ENCODE peak calls at places on chromosome 6, in six cellular contexts. C is Karpas-422, N is endodermal cell, A is ascending aorta, G is GM23248, Q is breast epithelium. B is an unnamed sample.

GRCh38 chr6:130366011-130366963 is at the start of gene TMEM200A:
- DNase-seq in N (peak; percentile 87), A (no peak), G (peak; percentile 83), Q (peak; percentile 32), C (no peak), B (peak; percentile 75)

GRCh38 chr6:71665931-71666330 is 220.4 kb upstream of the RIMS1 start:
- DNase-seq in A (no peak), Q (no peak), C (no peak), G (peak; percentile 47), N (no peak), B (no peak)

GRCh38 chr6:90074161-90074560 is 179.9 kb downstream of the GJA10 start:
- DNase-seq in Q (no peak), A (no peak), C (no peak), N (no peak), G (peak; percentile 24), B (no peak)

GRCh38 chr6:150887978-150888563 is 22.6 kb downstream of the MTHFD1L start:
- DNase-seq in N (no peak), A (no peak), C (peak; percentile 48), G (no peak), Q (no peak), B (no peak)

GRCh38 chr6:10794239-10794638 is 44.1 kb downstream of the MAK start:
- DNase-seq in A (no peak), N (no peak), Q (no peak), G (no peak), C (no peak), B (no peak)

GRCh38 chr6:112296122-112296521 is 41.8 kb upstream of the LAMA4 start:
- DNase-seq in C (peak; percentile 62), N (peak; percentile 84), Q (no peak), G (peak; percentile 90), A (no peak), B (peak; percentile 60)

GRCh38 chr6:4804095-4804494 is 27.9 kb downstream of the CDYL start:
- DNase-seq in C (no peak), Q (no peak), A (no peak), G (peak; percentile 88), N (peak; percentile 45), B (peak; percentile 55)

GRCh38 chr6:108541843-108542795 is 18.6 kb upstream of the FOXO3 start:
- DNase-seq in G (peak; percentile 84), C (peak; percentile 93), N (peak; percentile 87), Q (peak; percentile 72), A (no peak), B (peak; percentile 79)

GRCh38 chr6:1388081-1388926 is 1.1 kb upstream of the FOXF2 start:
- DNase-seq in A (no peak), N (peak; percentile 73), G (no peak), Q (no peak), C (no peak), B (no peak)

GRCh38 chr6:127971945-127972391 is 71.1 kb upstream of the THEMIS start:
- DNase-seq in A (no peak), C (no peak), Q (no peak), N (no peak), G (peak; percentile 63), B (peak; percentile 39)

GRCh38 chr6:125377621-125378020 is 75.9 kb upstream of the HDDC2 start:
- DNase-seq in C (no peak), G (peak; percentile 62), N (peak; percentile 58), Q (no peak), A (no peak), B (no peak)

GRCh38 chr6:38012573-38012972 is 193.0 kb downstream of the ZFAND3 start:
- DNase-seq in Q (no peak), A (no peak), G (peak; percentile 71), C (peak; percentile 77), N (no peak), B (peak; percentile 59)

GRCh38 chr6:2110504-2110903 is 134.9 kb downstream of the GMDS start:
- DNase-seq in A (peak; percentile 33), C (no peak), Q (no peak), N (no peak), G (no peak), B (peak; percentile 24)

GRCh38 chr6:116370717-116371383 is at the start of gene DSE:
- DNase-seq in G (peak; percentile 90), Q (peak; percentile 64), C (no peak), N (peak; percentile 91), A (peak; percentile 19), B (peak; percentile 77)

GRCh38 chr6:139240161-139241010 is 51.4 kb downstream of the TXLNB start:
- DNase-seq in G (peak; percentile 67), C (no peak), N (no peak), Q (peak; percentile 23), A (no peak), B (no peak)

GRCh38 chr6:17829905-17830304 is 123.2 kb upstream of the NUP153 start:
- DNase-seq in A (no peak), C (no peak), Q (no peak), N (peak; percentile 22), G (no peak), B (no peak)

GRCh38 chr6:17831135-17831534 is 124.4 kb upstream of the NUP153 start:
- DNase-seq in G (peak; percentile 88), N (peak; percentile 18), Q (no peak), C (no peak), A (no peak), B (peak; percentile 73)

GRCh38 chr6:17828149-17828548 is 121.4 kb upstream of the NUP153 start:
- DNase-seq in N (no peak), Q (no peak), C (no peak), A (no peak), G (no peak), B (no peak)

DNA sequence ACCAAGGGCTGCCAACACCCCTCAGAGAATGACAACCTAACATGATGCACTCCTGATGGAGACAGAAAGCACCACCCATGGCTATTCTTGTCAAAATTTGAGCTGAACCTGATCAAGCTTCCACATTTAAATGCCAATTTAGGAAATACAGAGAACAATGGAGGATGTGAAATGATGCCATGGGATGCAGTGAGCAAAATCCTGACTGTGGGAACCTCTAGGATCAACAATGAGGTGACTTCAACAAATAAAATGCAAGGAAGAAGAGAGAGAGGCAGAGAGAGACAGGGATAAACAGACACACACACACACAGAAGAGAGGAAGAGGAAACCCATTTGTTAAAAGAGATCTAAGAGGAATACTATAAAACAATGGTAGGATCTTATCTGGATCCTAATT is 119.6 kb upstream of the NUP153 start:
- DNase-seq in N (peak; percentile 7), G (no peak), C (no peak), Q (no peak), A (no peak), B (no peak)
- H3K36me3 ChIP-seq in N (peaks cover 59% of the 10 kb centered on the region), G (peaks cover 57% of the 10 kb centered on the region), C (no peaks in the 10 kb centered on the region), Q (no peaks in the 10 kb centered on the region), A (peaks cover 75% of the 10 kb centered on the region), B (peaks cover 65% of the 10 kb centered on the region)

DNA sequence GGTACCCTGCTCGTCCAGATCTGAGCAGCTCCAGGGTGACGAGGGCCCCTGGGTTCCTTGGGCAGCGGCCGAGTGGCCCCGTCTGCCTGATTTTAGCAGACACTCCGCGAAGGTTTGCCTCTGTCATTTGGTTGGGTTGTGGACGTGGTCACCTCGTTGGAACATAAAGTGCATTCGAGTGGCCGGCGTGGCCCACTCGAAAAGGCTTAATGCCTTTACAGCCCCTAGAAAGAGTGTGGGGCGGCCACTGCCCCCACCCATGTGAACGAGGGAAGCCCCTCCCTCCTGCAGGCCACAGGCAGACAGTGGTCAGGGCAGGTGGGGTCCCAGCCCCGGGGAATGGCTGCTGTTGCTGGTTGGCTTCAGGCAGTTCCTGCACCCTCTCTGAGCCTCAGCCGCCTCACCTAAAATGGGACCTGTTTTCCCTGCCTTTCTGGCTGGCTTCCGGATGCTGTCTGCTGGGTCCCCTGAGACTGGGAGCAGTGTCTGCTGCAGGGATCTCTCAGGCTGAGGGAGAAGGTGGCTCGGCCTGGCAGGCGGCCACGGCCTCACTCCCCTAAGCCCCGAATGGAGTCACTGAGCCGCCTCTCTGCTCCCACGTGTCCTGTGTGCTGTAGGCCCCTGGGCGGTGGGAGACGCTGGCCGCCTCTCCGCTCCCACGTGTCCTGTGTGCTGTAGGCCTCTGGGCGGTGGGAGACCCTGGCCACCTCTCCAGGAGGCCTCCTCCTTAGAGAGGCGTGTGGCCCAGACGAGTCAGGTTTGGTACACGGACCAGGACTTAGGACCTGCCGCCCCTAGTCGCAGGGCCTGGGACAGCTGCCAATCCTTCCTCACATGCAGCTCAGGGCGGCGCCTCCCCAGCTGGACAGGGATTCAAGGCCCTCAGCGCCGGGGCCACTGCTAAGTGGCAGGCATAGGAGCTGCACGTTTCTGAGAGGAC is 233.0 kb downstream of the ERMARD start:
- DNase-seq in G (no peak), N (no peak), Q (no peak), A (no peak), C (no peak), B (no peak)
- H3K9me3 ChIP-seq in G (no peaks in the 10 kb centered on the region), N (no peaks in the 10 kb centered on the region), Q (no peaks in the 10 kb centered on the region), A (no peaks in the 10 kb centered on the region), C (no peaks in the 10 kb centered on the region), B (no peaks in the 10 kb centered on the region)

DNA sequence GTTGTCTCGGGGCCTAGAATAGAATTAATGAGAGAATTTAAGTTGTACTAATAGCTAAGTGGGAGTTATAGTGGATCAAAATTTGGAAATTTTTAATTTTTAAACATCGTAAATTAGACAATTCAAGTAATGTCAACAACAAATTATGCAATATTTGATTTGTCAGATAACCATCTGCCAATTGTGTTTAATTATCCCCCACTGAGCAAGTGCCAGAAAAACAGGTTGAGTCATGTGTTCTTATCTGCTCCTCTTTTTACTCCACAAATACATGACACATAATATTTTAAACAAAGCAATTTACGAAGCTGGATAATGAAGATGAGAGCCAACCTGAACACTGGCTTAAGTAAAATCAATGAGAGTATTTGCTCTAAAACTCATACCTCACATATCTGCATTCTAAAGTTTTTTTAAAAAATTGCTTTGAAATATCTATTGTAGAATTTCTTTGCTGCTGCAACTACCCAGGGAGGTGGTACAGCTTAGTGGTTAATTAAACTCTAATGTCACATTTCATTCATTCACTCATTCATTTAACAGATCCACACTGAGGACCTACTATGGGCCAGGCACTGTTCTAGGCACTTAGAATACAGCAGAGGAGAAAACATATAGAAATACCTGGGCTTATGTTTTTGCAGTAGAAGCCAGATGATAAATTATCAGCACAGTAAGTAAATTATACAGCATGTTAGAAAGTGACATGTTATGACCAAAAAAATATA is 57.1 kb upstream of the MAP7 start:
- DNase-seq in G (peak; percentile 26), Q (no peak), N (no peak), A (no peak), C (no peak), B (no peak)
- H3K36me3 ChIP-seq in G (no peaks in the 10 kb centered on the region), Q (no peaks in the 10 kb centered on the region), N (no peaks in the 10 kb centered on the region), A (peaks cover 11% of the 10 kb centered on the region), C (no peaks in the 10 kb centered on the region), B (no peaks in the 10 kb centered on the region)

GRCh38 chr6:164523060-164523459 is 786.3 kb downstream of the C6orf118 start:
- DNase-seq in G (no peak), A (no peak), N (no peak), Q (no peak), C (no peak), B (no peak)
- H3K9me3 ChIP-seq in G (no peaks in the 10 kb centered on the region), A (peaks cover 5% of the 10 kb centered on the region), N (peaks cover 15% of the 10 kb centered on the region), Q (peaks cover 13% of the 10 kb centered on the region), C (peaks cover 23% of the 10 kb centered on the region), B (no peaks in the 10 kb centered on the region)

GRCh38 chr6:13696226-13696625 is 15.4 kb downstream of the RANBP9 start:
- DNase-seq in N (no peak), A (no peak), Q (no peak), C (no peak), G (peak; percentile 91), B (no peak)
- H3K36me3 ChIP-seq in N (peaks cover 43% of the 10 kb centered on the region), A (peaks cover 9% of the 10 kb centered on the region), Q (no peaks in the 10 kb centered on the region), C (peaks cover 12% of the 10 kb centered on the region), G (no peaks in the 10 kb centered on the region), B (peaks cover 3% of the 10 kb centered on the region)

GRCh38 chr6:165146456-165146855 is 162.9 kb downstream of the C6orf118 start:
- DNase-seq in C (no peak), A (no peak), Q (no peak), N (peak; percentile 54), G (no peak), B (no peak)
- H3K9me3 ChIP-seq in C (peaks cover 21% of the 10 kb centered on the region), A (no peaks in the 10 kb centered on the region), Q (peaks cover 6% of the 10 kb centered on the region), N (no peaks in the 10 kb centered on the region), G (no peaks in the 10 kb centered on the region), B (no peaks in the 10 kb centered on the region)

B was measured in cardiac muscle cell.